ENCODE peak calls at places on chromosomes 16 and 17, in nine cellular contexts. S is cardiac muscle cell, J is IMR-90, I is mucosa of descending colon, T is fibroblast of lung, N is right atrium auricular region, K is neural progenitor cell, L is AG04450, Y is tibial nerve. Z is an unnamed sample. For H3K9me3, the result is how much of the 10 kb centered on the place peaks cover.

GRCh38 chr17:73318861-73319260 is 7.1 kb upstream of the CDC42EP4 start:
- DNase-seq in K (no peak), J (no peak), N (no peak), Y (no peak), S (no peak), L (no peak), T (no peak), I (no peak), Z (no peak)

GRCh38 chr17:79033046-79033616 is 9.2 kb downstream of the C1QTNF1 start:
- DNase-seq in J (no peak), T (no peak), Y (no peak), N (no peak), I (no peak), L (no peak), S (no peak), K (no peak), Z (no peak)

GRCh38 chr17:33144837-33145236 is 148.3 kb downstream of the ASIC2 start:
- DNase-seq in I (no peak), T (no peak), Y (no peak), K (no peak), S (no peak), L (no peak), J (no peak), N (no peak), Z (no peak)

GRCh38 chr17:19940722-19941464 is 36.7 kb downstream of the AKAP10 start:
- DNase-seq in Y (no peak), J (peak), I (no peak), S (peak), T (peak), N (no peak), K (no peak), L (no peak), Z (no peak)

GRCh38 chr17:34171245-34171818 is 83.8 kb upstream of the CCL2 start:
- DNase-seq in I (no peak), L (no peak), S (peak), J (peak), N (peak), Y (peak), K (peak), T (peak), Z (peak)

GRCh38 chr16:57873218-57873617 is 70.9 kb upstream of the KIFC3 start:
- DNase-seq in I (no peak), K (peak), N (no peak), Y (no peak), S (no peak), T (no peak), J (no peak), L (no peak), Z (no peak)

GRCh38 chr17:50893183-50893993 is 27.2 kb upstream of the TOB1 start:
- DNase-seq in S (peak), J (peak), N (no peak), K (peak), I (no peak), L (no peak), T (peak), Y (peak), Z (no peak)

GRCh38 chr16:78817442-78817829 is 718.0 kb downstream of the WWOX start:
- DNase-seq in T (no peak), K (no peak), S (no peak), Y (no peak), I (no peak), J (no peak), L (no peak), N (no peak), Z (no peak)

GRCh38 chr17:80146121-80147034 is 550 bp downstream of the EIF4A3 start:
- DNase-seq in S (peak), N (no peak), Y (no peak), I (peak), L (no peak), T (peak), K (peak), J (peak), Z (no peak)

GRCh38 chr16:71540-72341 is 690 bp downstream of the RHBDF1 start:
- DNase-seq in K (peak), I (peak), J (peak), Y (peak), N (peak), S (peak), L (no peak), T (peak), Z (peak)

GRCh38 chr17:57569860-57570259 is 175.2 kb downstream of the CCDC182 start:
- DNase-seq in J (no peak), L (no peak), S (no peak), T (no peak), I (no peak), N (no peak), K (no peak), Y (no peak), Z (no peak)

GRCh38 chr16:16083421-16084156 is 134.2 kb downstream of the ABCC1 start:
- DNase-seq in Y (no peak), N (no peak), I (no peak), T (peak), J (peak), L (no peak), K (no peak), S (peak), Z (no peak)

GRCh38 chr17:61805399-61805798 is 57.9 kb downstream of the BRIP1 start:
- DNase-seq in K (no peak), L (peak), N (no peak), S (peak), J (peak), Y (no peak), I (no peak), T (peak), Z (no peak)

GRCh38 chr17:43449470-43450202 is 34.1 kb upstream of the DHX8 start:
- DNase-seq in K (no peak), J (no peak), I (no peak), S (no peak), N (no peak), T (no peak), Y (no peak), L (no peak), Z (no peak)

GRCh38 chr17:28473542-28473941 is at the start of gene SLC13A2:
- DNase-seq in J (no peak), T (no peak), L (no peak), K (no peak), Y (no peak), N (no peak), I (no peak), S (no peak), Z (no peak)

GRCh38 chr17:73536700-73537680 is 107.3 kb downstream of the SDK2 start:
- DNase-seq in K (peak), I (no peak), J (no peak), L (no peak), Y (no peak), T (no peak), N (no peak), S (no peak), Z (no peak)

GRCh38 chr17:19766421-19767270 is 18.5 kb upstream of the ALDH3A1 start:
- DNase-seq in I (no peak), K (peak), J (peak), Y (peak), L (no peak), S (peak), T (peak), N (peak), Z (peak)

DNA sequence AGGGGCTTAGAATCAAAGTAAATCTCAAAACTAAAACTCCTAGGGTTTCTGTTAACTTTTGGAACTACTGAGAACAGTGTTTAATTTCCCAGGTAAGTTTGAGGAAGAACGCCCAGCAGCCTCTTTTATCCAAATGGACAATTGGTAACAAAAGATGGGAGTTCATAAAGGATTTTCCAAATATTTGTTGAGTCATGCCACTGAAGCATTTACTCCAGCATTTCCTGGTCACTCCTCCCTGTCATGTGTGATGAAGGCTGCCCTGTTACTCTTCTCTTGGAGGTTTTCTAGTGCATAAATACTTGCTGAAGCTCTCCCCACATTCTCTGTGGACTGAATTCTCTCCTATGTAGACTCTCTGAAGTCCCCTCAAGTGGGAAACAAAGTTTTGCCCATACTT is 16.5 kb downstream of the ZNF75A start:
- DNase-seq in L (no peak), N (no peak), Y (no peak), J (no peak), I (no peak), S (no peak), K (no peak), T (no peak), Z (no peak)
- H3K9me3 ChIP-seq in L (under half), N (half or more), Y (half or more), J (half or more), I (half or more), S (under half), K (under half), T (under half), Z (half or more)

DNA sequence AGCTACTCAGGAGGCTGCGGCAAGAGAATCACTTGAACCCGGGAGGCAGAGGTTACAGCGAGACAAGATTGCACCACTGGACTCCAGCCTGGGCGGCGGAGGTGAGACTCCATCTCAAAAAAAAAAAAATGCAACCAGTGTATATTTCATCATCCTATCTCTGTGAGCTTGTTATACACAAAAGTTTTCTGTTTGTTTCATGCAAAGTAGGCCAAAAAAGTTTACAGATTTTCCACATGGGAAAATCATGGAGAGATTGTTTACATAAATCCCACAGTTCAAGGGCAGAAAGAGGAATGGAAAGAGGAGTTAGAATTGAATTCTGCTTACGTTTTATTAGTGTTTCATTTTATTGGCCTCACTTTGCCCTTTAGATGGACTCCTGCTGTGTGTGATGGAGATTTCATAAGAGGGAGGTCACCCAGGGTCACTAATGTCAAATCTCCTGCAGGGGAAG is 24.7 kb downstream of the NARF start:
- DNase-seq in J (no peak), I (no peak), Y (no peak), T (no peak), S (no peak), N (no peak), L (no peak), K (no peak), Z (no peak)
- TF ChIP-seq CTCF in J (no peak), I (no peak), Y (no peak), T (no peak), S (no peak), N (no peak), L (no peak), K (no peak), Z (no peak)

GRCh38 chr16:48627148-48627547 is 17.2 kb upstream of the N4BP1 start:
- DNase-seq in N (peak), L (no peak), K (no peak), S (no peak), I (no peak), J (no peak), Y (no peak), T (no peak), Z (no peak)

GRCh38 chr16:48620445-48620844 is 10.5 kb upstream of the N4BP1 start:
- DNase-seq in S (no peak), K (no peak), Y (no peak), I (no peak), T (no peak), L (no peak), J (no peak), N (peak), Z (no peak)

GRCh38 chr16:48619547-48619946 is 9.6 kb upstream of the N4BP1 start:
- DNase-seq in I (no peak), J (no peak), Y (no peak), L (no peak), N (peak), S (no peak), T (no peak), K (no peak), Z (no peak)

GRCh38 chr16:48623304-48624016 is 13.5 kb upstream of the N4BP1 start:
- DNase-seq in Y (peak), N (peak), T (peak), I (peak), L (peak), S (peak), K (peak), J (peak), Z (peak)

DNA sequence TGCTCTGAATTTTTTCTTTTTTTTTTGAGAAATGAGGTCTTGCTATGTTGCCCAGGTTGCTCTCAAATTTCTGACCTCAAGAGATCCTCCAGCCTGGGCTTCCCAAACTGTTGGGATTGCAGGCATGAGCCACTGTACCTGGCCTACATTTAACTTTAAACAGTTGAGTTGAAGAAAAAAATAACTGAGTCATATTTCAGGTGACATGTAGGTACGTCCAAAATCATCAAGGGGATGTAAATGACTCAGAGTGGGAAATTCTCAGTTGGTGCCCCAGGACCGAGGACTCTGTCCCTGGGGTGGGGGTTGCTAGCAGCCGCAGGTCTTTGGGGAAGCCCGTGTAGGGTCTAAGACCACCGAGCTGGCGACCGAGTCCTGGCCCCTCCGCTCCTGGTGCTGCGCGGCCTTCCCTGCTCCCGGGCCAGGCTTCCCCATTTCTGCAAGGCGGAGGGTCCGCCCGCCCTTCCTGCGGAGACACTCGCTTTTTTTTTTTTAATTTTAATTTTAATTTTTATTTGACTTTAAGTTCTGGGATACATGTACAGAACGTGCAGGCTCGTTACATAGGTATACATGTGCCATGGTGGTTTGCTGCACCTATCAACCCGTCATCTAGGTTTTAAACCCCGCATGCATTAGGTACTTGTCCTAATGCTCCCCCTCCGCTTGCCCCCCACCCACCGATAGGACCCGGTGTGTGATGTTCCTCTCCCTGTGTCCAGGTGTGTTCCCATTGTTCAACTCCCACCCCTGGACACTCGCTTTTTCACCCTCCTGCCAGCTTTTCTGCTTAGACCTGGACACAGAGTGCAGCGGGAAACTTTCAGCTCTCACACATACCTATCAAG is 12.7 kb upstream of the N4BP1 start:
- DNase-seq in Y (no peak), L (no peak), N (peak), T (no peak), I (no peak), S (no peak), J (no peak), K (no peak), Z (no peak)
- H3K4me3 ChIP-seq in Y (peak), L (peak), N (peak), T (peak), I (no peak), S (no peak), J (peak), K (peak), Z (peak)

GRCh38 chr16:35414563-35414962 is 1955.2 kb downstream of the TP53TG3F start:
- DNase-seq in K (no peak), J (no peak), N (no peak), I (no peak), T (no peak), S (no peak), Y (no peak), L (no peak), Z (peak)
- H3K9me3 ChIP-seq in K (under half), J (under half), N (under half), I (half or more), T (under half), S (under half), Y (under half), L (under half), Z (under half)

DNA sequence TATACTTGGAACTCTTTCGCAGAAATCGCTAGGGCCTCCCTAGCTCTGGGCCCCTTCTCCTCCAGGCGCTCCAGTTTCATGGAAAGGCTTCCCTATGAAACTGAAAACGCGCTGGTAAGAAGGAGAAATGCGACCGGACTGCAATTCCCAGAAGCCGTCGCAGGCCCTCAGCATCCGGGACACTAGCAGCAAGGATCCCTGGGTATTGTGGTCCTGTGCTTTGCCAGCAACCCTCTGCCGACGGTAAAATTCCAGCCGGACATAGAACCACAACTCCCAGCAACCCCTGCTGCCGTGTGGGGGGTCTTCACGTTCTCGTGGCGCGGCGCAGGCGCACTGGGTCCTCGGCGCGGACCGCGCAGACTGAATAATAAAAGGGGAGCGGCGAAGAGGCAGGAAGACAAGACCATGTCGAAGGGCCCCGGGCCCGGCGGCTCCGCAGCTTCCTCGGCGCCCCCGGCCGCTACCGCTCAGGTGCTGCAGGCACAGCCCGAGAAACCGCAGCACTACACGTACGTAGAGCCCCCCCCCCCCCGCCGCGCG is at the start of gene UNK:
- DNase-seq in S (peak), I (peak), L (peak), J (peak), N (peak), Y (peak), T (peak), K (peak), Z (peak)
- TF ChIP-seq CTCF in S (no peak), I (no peak), L (no peak), J (no peak), N (no peak), Y (no peak), T (no peak), K (no peak), Z (no peak)

GRCh38 chr16:70800798-70801480 is at the start of gene VAC14:
- DNase-seq in K (peak), J (peak), T (peak), L (peak), Y (peak), I (peak), N (peak), S (peak), Z (peak)

GRCh38 chr16:70804153-70804728 is 3.3 kb upstream of the VAC14 start:
- DNase-seq in J (peak), T (peak), Y (no peak), K (no peak), S (peak), I (no peak), N (no peak), L (peak), Z (no peak)

GRCh38 chr16:70800306-70800705 is 652 bp downstream of the VAC14 start:
- DNase-seq in I (no peak), Y (no peak), J (no peak), K (no peak), N (no peak), T (no peak), S (no peak), L (no peak), Z (no peak)

GRCh38 chr16:70803354-70803753 is 2.4 kb upstream of the VAC14 start:
- DNase-seq in S (peak), N (no peak), J (peak), Y (no peak), L (no peak), K (no peak), I (no peak), T (no peak), Z (no peak)

DNA sequence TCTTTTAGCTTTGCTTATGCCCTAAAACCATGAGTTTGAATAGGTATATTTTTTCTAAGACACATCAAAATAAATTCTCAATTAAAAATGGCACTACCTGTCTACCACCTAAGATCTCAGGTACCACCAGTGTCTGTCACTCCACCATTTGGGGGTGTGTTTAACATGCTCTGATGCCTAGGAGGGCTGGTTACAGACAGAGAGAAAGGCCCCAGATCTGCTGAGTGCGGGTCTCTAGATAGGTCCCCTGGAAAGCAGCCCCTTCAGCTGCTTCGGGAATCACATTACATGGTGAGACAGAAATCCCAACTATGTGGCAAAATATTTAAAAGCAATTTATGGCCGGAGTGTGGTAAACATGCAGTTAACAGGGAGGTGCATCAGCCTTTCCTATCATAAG is 653 bp upstream of the VAC14 start:
- DNase-seq in S (no peak), L (no peak), T (no peak), Y (no peak), I (no peak), K (no peak), J (no peak), N (no peak), Z (no peak)
- H3K4me3 ChIP-seq in S (peak), L (no peak), T (peak), Y (peak), I (no peak), K (peak), J (no peak), N (peak), Z (peak)

GRCh38 chr16:31897283-31897682 is 23.7 kb downstream of the ZNF267 start:
- DNase-seq in I (no peak), N (no peak), T (no peak), J (no peak), L (no peak), Y (no peak), K (no peak), S (no peak), Z (no peak)

GRCh38 chr16:31888735-31889134 is 15.1 kb downstream of the ZNF267 start:
- DNase-seq in Y (no peak), L (no peak), N (no peak), K (no peak), J (no peak), S (no peak), I (no peak), T (no peak), Z (no peak)

GRCh38 chr16:31899505-31899904 is 25.9 kb downstream of the ZNF267 start:
- DNase-seq in K (no peak), Y (no peak), S (no peak), L (no peak), N (no peak), I (no peak), J (no peak), T (no peak), Z (no peak)

DNA sequence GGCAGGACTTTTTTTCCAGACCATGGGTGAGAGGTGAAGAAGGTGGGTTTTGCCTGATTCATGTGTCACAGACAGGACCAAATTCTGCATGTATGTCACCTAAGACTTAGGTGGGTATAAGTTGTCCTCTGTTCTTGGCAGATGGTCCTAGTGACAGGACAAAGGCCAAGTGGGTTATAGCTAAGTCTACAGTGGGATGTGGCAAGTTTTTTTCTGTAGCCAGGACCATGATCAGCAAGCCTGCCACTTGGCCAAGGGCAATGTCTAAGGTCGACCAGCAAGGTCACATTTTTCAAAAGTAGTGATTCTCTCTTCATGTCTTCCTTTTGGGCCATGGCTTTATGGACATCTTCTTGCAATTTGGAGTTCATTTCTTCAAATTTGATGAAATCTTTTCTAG is 20.2 kb downstream of the ZNF267 start:
- DNase-seq in S (no peak), I (no peak), L (no peak), J (no peak), N (no peak), K (no peak), Y (no peak), T (no peak), Z (no peak)
- H3K9me3 ChIP-seq in S (under half), I (under half), L (under half), J (under half), N (under half), K (under half), Y (under half), T (under half), Z (under half)

GRCh38 chr17:12648498-12648897 is 17.2 kb upstream of the MYOCD start:
- DNase-seq in L (no peak), S (no peak), I (no peak), K (no peak), T (no peak), Y (no peak), J (no peak), N (no peak), Z (no peak)
- TF ChIP-seq CTCF in L (no peak), S (no peak), I (no peak), K (no peak), T (no peak), Y (no peak), J (no peak), N (no peak), Z (no peak)

GRCh38 chr17:81394377-81394747 is 895 bp upstream of the BAHCC1 start:
- DNase-seq in N (no peak), S (no peak), I (no peak), K (no peak), Y (no peak), J (no peak), L (no peak), T (no peak), Z (no peak)
- H3K4me3 ChIP-seq in N (peak), S (peak), I (no peak), K (peak), Y (peak), J (no peak), L (peak), T (peak), Z (peak)

GRCh38 chr17:69713815-69714214 is 299.3 kb downstream of the MAP2K6 start:
- DNase-seq in Y (no peak), J (no peak), I (no peak), N (no peak), L (no peak), S (no peak), K (no peak), T (no peak), Z (no peak)
- H3K9me3 ChIP-seq in Y (under half), J (under half), I (under half), N (under half), L (under half), S (under half), K (under half), T (under half), Z (under half)

Z was measured in lower lobe of right lung.